ENCODE peak calls at places on chromosomes 3 and 15, in four cellular contexts. K is H1, R is K562, X is SK-N-SH. M is an unnamed sample.
A peak's percentile ranks its signal among the peaks of the same experiment; 100 is the strongest.

GRCh38 chr3:58659051-58659675 is 7.4 kb downstream of the FAM3D start:
- DNase-seq in K (peak; percentile 55), R (peak; percentile 25), X (peak; percentile 36), M (no peak)

GRCh38 chr15:62068071-62068786 is 1.5 kb downstream of the C2CD4A start:
- DNase-seq in K (peak; percentile 71), R (peak; percentile 15), X (peak; percentile 78), M (peak; percentile 40)

GRCh38 chr3:98013428-98014349 is 21.4 kb downstream of the GABRR3 start:
- DNase-seq in K (no peak), R (no peak), X (no peak), M (no peak)

GRCh38 chr3:110027446-110027845 is 690.1 kb upstream of the DPPA4 start:
- DNase-seq in K (no peak), R (no peak), X (peak; percentile 0), M (no peak)

GRCh38 chr15:68821190-68821897 is 649 bp upstream of the ANP32A start:
- DNase-seq in K (no peak), R (peak; percentile 84), X (no peak), M (no peak)

GRCh38 chr3:13365390-13366379 is 54.4 kb downstream of the NUP210 start:
- DNase-seq in K (peak; percentile 55), R (no peak), X (no peak), M (no peak)

GRCh38 chr3:192923731-192924130 is 6.1 kb upstream of the MB21D2 start:
- DNase-seq in K (no peak), R (no peak), X (no peak), M (no peak)

GRCh38 chr3:146948161-146948560 is 343.0 kb upstream of the PLSCR5 start:
- DNase-seq in K (no peak), R (no peak), X (no peak), M (no peak)

GRCh38 chr3:97389883-97390282 is 374.7 kb upstream of the ARL6 start:
- DNase-seq in K (no peak), R (no peak), X (no peak), M (no peak)

GRCh38 chr3:24273491-24273890 is 221.2 kb downstream of the THRB start:
- DNase-seq in K (no peak), R (no peak), X (no peak), M (no peak)
- H3K4me3 ChIP-seq in K (no peak overlapping the region), R (no peak overlapping the region), X (no peak overlapping the region), M (no peak overlapping the region)

GRCh38 chr15:71117906-71118305 is 2.6 kb downstream of the THSD4 start:
- DNase-seq in K (no peak), R (no peak), X (no peak), M (no peak)

GRCh38 chr15:71118881-71119632 is 3.8 kb downstream of the THSD4 start:
- DNase-seq in K (no peak), R (no peak), X (no peak), M (no peak)

GRCh38 chr15:71116366-71116765 is 1.1 kb downstream of the THSD4 start:
- DNase-seq in K (no peak), R (no peak), X (no peak), M (no peak)

GRCh38 chr15:71116942-71117341 is 1.7 kb downstream of the THSD4 start:
- DNase-seq in K (no peak), R (no peak), X (no peak), M (no peak)

DNA sequence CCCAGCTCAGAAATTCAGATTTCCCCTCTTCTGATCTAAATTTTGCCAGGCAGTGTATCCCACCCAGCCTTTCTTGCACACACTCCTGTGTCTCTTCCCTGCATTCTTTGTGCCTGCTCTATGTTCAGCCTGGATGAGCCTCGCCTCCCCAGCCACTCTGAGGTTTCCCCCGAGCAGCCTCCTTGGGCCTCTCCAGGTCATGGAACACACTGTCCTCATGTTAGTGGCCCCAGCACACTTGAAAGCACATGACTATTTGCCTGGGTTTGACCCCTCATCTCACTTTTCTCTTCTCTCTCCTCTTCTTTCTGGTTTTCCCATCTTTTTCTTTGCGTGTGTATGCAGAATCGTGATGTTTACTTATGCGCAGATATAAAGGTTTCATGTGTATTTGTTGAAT is 3.1 kb downstream of the THSD4 start:
- DNase-seq in K (no peak), R (no peak), X (no peak), M (no peak)
- TF ChIP-seq GABPA in K (no peak), R (no peak), X (no peak), M (no peak)

DNA sequence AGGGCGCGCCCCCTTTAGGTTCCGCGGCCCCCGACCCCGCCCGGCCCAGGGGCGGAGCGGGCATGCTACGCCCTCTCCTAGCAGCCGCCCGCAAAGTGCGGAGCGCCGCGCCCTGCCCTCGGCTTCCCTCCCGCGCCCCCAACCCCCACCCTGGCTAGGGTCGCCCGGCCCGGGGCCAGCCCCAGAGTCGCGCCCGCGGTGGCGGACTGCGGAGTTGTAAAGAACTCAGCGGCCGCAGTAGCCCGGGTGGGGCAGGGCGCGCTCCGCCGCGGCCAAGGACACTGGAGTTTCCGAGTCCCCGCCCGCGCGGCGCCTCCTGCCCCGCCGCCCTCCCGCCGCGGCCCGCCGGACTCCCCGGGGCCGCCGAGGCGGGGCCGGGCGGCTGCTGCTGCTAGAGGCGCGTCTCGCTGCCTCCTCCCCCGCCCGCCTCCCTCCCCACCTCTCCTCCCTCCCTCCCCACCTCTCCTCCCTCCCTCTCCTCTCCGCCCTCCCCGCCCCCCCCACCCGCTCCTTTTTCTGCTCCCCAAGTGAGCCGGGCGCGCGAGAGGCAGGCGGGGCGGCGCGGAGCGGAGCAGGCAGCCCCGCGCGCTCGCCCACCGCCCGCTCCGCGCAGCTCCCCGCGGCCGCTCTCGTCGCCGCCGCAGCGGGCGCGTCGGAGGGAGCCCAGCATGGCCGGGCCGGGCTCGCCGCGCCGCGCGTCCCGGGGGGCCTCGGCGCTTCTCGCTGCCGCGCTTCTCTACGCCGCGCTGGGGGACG is at the start of gene CACNA2D3:
- DNase-seq in K (peak; percentile 73), R (no peak), X (peak; percentile 74), M (no peak)
- H3K4me3 ChIP-seq in K (peak within 1 kb of the TSS; percentile 60), R (no peak within 1 kb of the TSS), X (peak within 1 kb of the TSS; percentile 28), M (no peak within 1 kb of the TSS)

DNA sequence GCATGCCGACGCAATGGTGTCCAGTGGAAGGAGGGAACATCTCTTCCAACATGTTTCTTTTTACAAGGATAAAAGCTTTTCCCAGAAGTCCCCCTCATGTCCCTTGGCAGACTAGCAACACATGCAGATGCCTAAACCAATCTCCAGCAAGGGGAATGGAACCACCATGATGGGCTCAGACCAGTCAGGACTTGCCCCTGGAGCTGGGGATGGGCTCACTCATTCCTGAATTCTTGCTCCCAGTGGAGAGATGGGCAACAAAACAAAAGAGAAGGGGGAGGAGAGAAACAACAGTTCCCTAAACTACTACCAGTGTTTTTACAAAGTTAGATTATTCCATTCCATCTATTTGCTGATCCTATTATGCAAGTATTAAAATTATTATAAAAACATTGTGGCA is 76.8 kb upstream of the OXTR start:
- DNase-seq in K (no peak), R (no peak), X (no peak), M (no peak)
- TF ChIP-seq GABPA in K (no peak), R (no peak), X (no peak), M (no peak)

DNA sequence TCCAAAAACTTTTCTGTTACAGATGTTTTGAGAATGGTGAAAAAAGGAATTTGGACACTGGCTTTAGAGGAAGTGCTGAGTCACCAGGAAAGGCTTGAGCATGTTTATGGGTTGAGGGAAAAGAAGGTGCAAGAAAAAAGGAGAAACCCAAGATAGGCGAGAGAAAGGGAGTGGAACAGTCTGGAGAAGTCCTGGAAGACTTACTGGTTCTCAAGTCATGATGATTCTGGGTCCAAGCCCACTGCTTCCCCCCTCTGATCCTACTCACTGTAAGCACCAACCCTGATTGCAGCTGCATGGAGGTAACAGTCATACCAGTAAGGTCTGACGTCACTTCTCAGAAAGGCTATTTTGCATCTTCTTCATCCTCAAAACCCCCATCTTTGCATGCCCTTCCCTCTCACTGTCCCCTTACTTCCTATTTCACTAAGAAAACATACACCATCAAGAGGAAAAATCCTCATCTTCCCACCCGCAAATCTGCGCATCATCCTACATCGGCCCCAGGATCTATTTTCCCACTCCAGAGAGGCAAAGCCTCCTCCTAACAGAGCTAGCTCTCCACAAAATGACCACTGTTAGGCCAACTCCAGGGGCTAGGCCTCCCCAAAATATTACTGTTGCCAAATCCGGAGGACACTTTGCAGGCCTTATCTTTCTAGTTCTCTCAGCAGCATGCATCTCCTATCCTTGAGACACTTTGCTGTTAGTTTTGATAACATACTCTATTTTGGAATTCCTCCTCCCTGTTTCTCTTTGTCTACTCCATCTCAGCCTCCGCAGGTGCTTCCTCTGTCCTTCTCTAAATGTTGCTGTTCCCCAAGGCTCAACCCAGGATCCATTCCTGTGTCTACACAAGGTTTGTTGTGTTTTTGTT is 3.2 kb upstream of the ATP13A3 start:
- DNase-seq in K (no peak), R (no peak), X (no peak), M (no peak)
- H3K4me3 ChIP-seq in K (no peak overlapping the region), R (no peak overlapping the region), X (no peak overlapping the region), M (no peak overlapping the region)

GRCh38 chr3:127062926-127063325 is 80.0 kb downstream of the PLXNA1 start:
- DNase-seq in K (no peak), R (no peak), X (no peak), M (no peak)
- TF ChIP-seq GABPA in K (no peak), R (no peak), X (no peak), M (no peak)

GRCh38 chr3:138374573-138375134 is 26.3 kb downstream of the MRAS start:
- DNase-seq in K (no peak), R (no peak), X (no peak), M (no peak)
- H3K4me3 ChIP-seq in K (no peak overlapping the region), R (no peak overlapping the region), X (no peak overlapping the region), M (no peak overlapping the region)

GRCh38 chr3:72169561-72170472 is 384.9 kb upstream of the PROK2 start:
- DNase-seq in K (no peak), R (peak; percentile 74), X (no peak), M (no peak)

GRCh38 chr3:72171946-72172345 is 387.0 kb upstream of the PROK2 start:
- DNase-seq in K (no peak), R (no peak), X (no peak), M (no peak)

GRCh38 chr3:72169120-72169519 is 384.2 kb upstream of the PROK2 start:
- DNase-seq in K (no peak), R (no peak), X (no peak), M (no peak)

GRCh38 chr3:72174043-72174442 is 389.1 kb upstream of the PROK2 start:
- DNase-seq in K (no peak), R (no peak), X (no peak), M (no peak)

GRCh38 chr3:72171461-72171860 is 386.5 kb upstream of the PROK2 start:
- DNase-seq in K (no peak), R (no peak), X (no peak), M (no peak)
- TF ChIP-seq GABPA in K (no peak), R (no peak), X (no peak), M (no peak)

DNA sequence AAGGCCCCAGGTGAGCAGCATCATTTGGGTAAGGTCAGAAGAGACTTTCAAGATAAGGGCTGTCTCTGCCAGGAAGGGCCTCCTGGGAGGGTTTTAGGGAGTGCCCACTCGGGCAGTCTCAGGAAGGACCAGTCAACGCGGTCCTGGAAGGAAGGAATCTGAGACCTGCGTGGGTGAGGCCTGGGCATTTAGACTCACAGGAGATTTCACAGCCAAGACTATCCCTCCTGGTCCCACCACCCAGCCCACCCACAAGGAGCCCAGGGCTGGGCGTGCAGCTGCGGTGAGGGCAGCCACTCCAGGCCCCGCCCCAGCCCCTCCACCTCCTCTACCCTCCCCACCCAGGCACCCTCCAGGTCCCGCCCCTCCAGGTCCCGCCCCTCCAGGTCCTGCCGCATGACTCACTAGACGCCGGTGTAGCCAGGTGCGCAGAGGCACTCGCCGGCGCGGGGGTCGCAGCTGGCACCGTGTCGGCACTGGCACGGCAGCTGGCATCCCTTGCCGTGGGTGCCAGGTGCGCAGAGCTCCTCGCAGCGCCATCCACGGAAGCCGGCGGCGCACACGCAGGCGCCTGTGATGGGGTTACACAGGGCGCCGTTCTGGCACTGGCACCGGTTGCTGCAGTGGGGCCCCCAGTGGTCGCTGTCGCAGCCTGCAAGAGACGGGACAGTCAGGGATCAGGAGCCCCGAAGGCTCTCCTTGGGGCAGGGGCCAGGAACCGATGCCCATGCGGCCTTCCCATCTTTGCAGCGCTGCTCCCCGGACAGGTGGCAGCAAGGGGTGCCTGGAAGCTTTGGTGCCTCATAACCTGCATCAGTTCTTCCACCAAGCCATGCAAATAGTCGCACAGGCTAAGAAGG is 112.8 kb downstream of the RAB11A start:
- DNase-seq in K (peak; percentile 88), R (peak; percentile 80), X (peak; percentile 91), M (peak; percentile 23)
- H3K4me3 ChIP-seq in K (peak overlapping the region; percentile 48), R (no peak overlapping the region), X (peak overlapping the region; percentile 38), M (no peak overlapping the region)

M was measured in HL-60.